ENCODE peak calls at places on chromosomes 12 and 14, in four cellular contexts. One of them, this sample, is unnamed.

GRCh38 chr14:73462078-73462715 is 3.9 kb upstream of the NUMB start:
- DNase-seq in substantia nigra: peak
- DNase-seq in Calu3: peak
- DNase-seq in small intestine: peak
- DNase-seq in this sample: no peak

GRCh38 chr14:102212356-102212755 is 72.7 kb downstream of the WDR20 start:
- DNase-seq in substantia nigra: no peak
- DNase-seq in Calu3: no peak
- DNase-seq in small intestine: no peak
- DNase-seq in this sample: no peak

GRCh38 chr14:61569783-61570182 is 125.5 kb upstream of the HIF1A start:
- DNase-seq in Calu3: peak
- DNase-seq in substantia nigra: no peak
- DNase-seq in small intestine: no peak
- DNase-seq in this sample: no peak

GRCh38 chr12:57837779-57838562 is 8.6 kb downstream of the CTDSP2 start:
- DNase-seq in substantia nigra: no peak
- DNase-seq in Calu3: no peak
- DNase-seq in small intestine: no peak
- DNase-seq in this sample: no peak

GRCh38 chr14:68379510-68380303 is 413.2 kb downstream of the ZFP36L1 start:
- DNase-seq in substantia nigra: no peak
- DNase-seq in Calu3: no peak
- DNase-seq in small intestine: no peak
- DNase-seq in this sample: no peak

GRCh38 chr12:76768566-76768965 is 4.7 kb downstream of the ZDHHC17 start:
- DNase-seq in substantia nigra: no peak
- DNase-seq in Calu3: no peak
- DNase-seq in small intestine: no peak
- DNase-seq in this sample: no peak

GRCh38 chr14:55754871-55755270 is 174.9 kb downstream of the KTN1 start:
- DNase-seq in small intestine: no peak
- DNase-seq in substantia nigra: no peak
- DNase-seq in Calu3: no peak
- DNase-seq in this sample: no peak

GRCh38 chr12:66600805-66601392 is 78.0 kb downstream of the GRIP1 start:
- DNase-seq in small intestine: no peak
- DNase-seq in substantia nigra: no peak
- DNase-seq in Calu3: no peak
- DNase-seq in this sample: no peak

GRCh38 chr12:103626498-103626897 is 39.4 kb downstream of the STAB2 start:
- DNase-seq in substantia nigra: no peak
- DNase-seq in small intestine: peak
- DNase-seq in Calu3: peak
- DNase-seq in this sample: no peak

GRCh38 chr12:2960432-2960956 is 1.3 kb downstream of the TEAD4 start:
- DNase-seq in substantia nigra: no peak
- DNase-seq in small intestine: no peak
- DNase-seq in Calu3: peak
- DNase-seq in this sample: no peak

GRCh38 chr14:74573421-74574091 is 38.5 kb downstream of the LTBP2 start:
- DNase-seq in small intestine: no peak
- DNase-seq in substantia nigra: no peak
- DNase-seq in Calu3: peak
- DNase-seq in this sample: no peak

GRCh38 chr14:22333408-22334274 is 255.4 kb downstream of the DAD1 start:
- DNase-seq in small intestine: peak
- DNase-seq in substantia nigra: no peak
- DNase-seq in Calu3: peak
- DNase-seq in this sample: no peak